ENCODE peak calls at places on chromosomes 1 and 21, in six cellular contexts. T, S, L, B, R and W are unnamed samples.

GRCh38 chr1:219185486-219186117 is 11.9 kb downstream of the LYPLAL1 start:
- DNase-seq in T (no peak), S (no peak), L (no peak), B (no peak), R (no peak), W (no peak)

GRCh38 chr1:117267232-117267774 is 56.6 kb upstream of the VTCN1 start:
- DNase-seq in T (no peak), S (no peak), L (no peak), B (no peak), R (no peak), W (no peak)

GRCh38 chr1:224458296-224458695 is 23.7 kb upstream of the WDR26 start:
- DNase-seq in T (no peak), S (no peak), L (no peak), B (no peak), R (no peak), W (no peak)

GRCh38 chr1:11653616-11654570 is at the start of gene FBXO2:
- DNase-seq in T (peak), S (peak), L (no peak), B (no peak), R (no peak), W (no peak)

GRCh38 chr1:228008391-228009115 is 1.8 kb downstream of the WNT3A start:
- DNase-seq in T (peak), S (no peak), L (no peak), B (peak), R (peak), W (no peak)

GRCh38 chr1:160767417-160768294 is 28.3 kb upstream of the LY9 start:
- DNase-seq in T (no peak), S (no peak), L (no peak), B (no peak), R (peak), W (no peak)

GRCh38 chr1:113874017-113874879 is 2.7 kb upstream of the PTPN22 start:
- DNase-seq in T (no peak), S (no peak), L (no peak), B (no peak), R (no peak), W (no peak)

GRCh38 chr1:152182431-152182830 is 23.4 kb upstream of the RPTN start:
- DNase-seq in T (no peak), S (no peak), L (no peak), B (no peak), R (no peak), W (no peak)

GRCh38 chr1:52631759-52632331 is 1.1 kb upstream of the SHISAL2A start:
- DNase-seq in T (no peak), S (no peak), L (no peak), B (no peak), R (peak), W (peak)

GRCh38 chr1:228341450-228341813 is 65.2 kb downstream of the TRIM11 start:
- DNase-seq in T (no peak), S (peak), L (peak), B (peak), R (no peak), W (peak)

GRCh38 chr1:117932576-117932975 is 3.0 kb downstream of the WDR3 start:
- DNase-seq in T (no peak), S (no peak), L (no peak), B (no peak), R (no peak), W (no peak)

GRCh38 chr1:77582905-77583304 is 99.6 kb downstream of the ZZZ3 start:
- DNase-seq in T (no peak), S (no peak), L (no peak), B (no peak), R (no peak), W (no peak)

GRCh38 chr1:192516776-192517297 is 58.7 kb upstream of the RGS1 start:
- DNase-seq in T (no peak), S (no peak), L (no peak), B (no peak), R (peak), W (peak)

GRCh38 chr21:35204850-35205564 is 155.9 kb upstream of the RUNX1 start:
- DNase-seq in T (peak), S (peak), L (peak), B (peak), R (no peak), W (no peak)

GRCh38 chr1:203667616-203668015 is 41.0 kb downstream of the ATP2B4 start:
- DNase-seq in T (no peak), S (no peak), L (no peak), B (peak), R (no peak), W (no peak)

GRCh38 chr1:167630568-167631385 is 745 bp downstream of the RCSD1 start:
- DNase-seq in T (no peak), S (no peak), L (no peak), B (no peak), R (no peak), W (peak)

GRCh38 chr1:9593492-9594465 is 5.1 kb downstream of the TMEM201 start:
- DNase-seq in T (peak), S (peak), L (peak), B (peak), R (no peak), W (peak)

GRCh38 chr1:15325375-15326085 is 78.5 kb downstream of the FHAD1 start:
- DNase-seq in T (peak), S (no peak), L (no peak), B (no peak), R (no peak), W (no peak)
- TF ChIP-seq CTCF in T (no peak), S (no peak), L (no peak), B (no peak), R (no peak), W (no peak)

GRCh38 chr1:13818926-13819325 is 118.9 kb downstream of the PRDM2 start:
- DNase-seq in T (peak), S (no peak), L (no peak), B (no peak), R (no peak), W (no peak)
- TF ChIP-seq CTCF in T (no peak), S (no peak), L (no peak), B (no peak), R (no peak), W (no peak)

GRCh38 chr1:164914208-164914607 is 355.2 kb downstream of the PBX1 start:
- DNase-seq in T (no peak), S (no peak), L (no peak), B (no peak), R (no peak), W (no peak)
- TF ChIP-seq CTCF in T (peak), S (peak), L (peak), B (peak), R (no peak), W (no peak)

GRCh38 chr1:43705334-43705733 is 2.0 kb upstream of the ST3GAL3 start:
- DNase-seq in T (no peak), S (no peak), L (no peak), B (no peak), R (no peak), W (no peak)
- TF ChIP-seq CTCF in T (no peak), S (no peak), L (no peak), B (no peak), R (no peak), W (no peak)

GRCh38 chr1:209107535-209107934 is 476.0 kb upstream of the CAMK1G start:
- DNase-seq in T (no peak), S (no peak), L (no peak), B (no peak), R (no peak), W (no peak)

GRCh38 chr1:209106237-209106741 is 477.2 kb upstream of the CAMK1G start:
- DNase-seq in T (no peak), S (no peak), L (peak), B (no peak), R (no peak), W (no peak)

GRCh38 chr1:209106861-209107260 is 476.7 kb upstream of the CAMK1G start:
- DNase-seq in T (no peak), S (no peak), L (no peak), B (no peak), R (no peak), W (no peak)

GRCh38 chr1:209105769-209106168 is 477.7 kb upstream of the CAMK1G start:
- DNase-seq in T (no peak), S (no peak), L (no peak), B (no peak), R (no peak), W (no peak)

GRCh38 chr1:209109001-209109785 is 474.3 kb upstream of the CAMK1G start:
- DNase-seq in T (no peak), S (no peak), L (no peak), B (no peak), R (no peak), W (no peak)
- TF ChIP-seq CTCF in T (no peak), S (no peak), L (no peak), B (no peak), R (no peak), W (no peak)

GRCh38 chr1:18324246-18324645 is 156.5 kb upstream of the KLHDC7A start:
- DNase-seq in T (no peak), S (no peak), L (no peak), B (no peak), R (no peak), W (no peak)
- TF ChIP-seq CTCF in T (peak), S (no peak), L (no peak), B (no peak), R (no peak), W (no peak)

GRCh38 chr1:33500547-33500946 is 28.1 kb downstream of the ZSCAN20 start:
- DNase-seq in T (no peak), S (no peak), L (no peak), B (no peak), R (no peak), W (no peak)
- TF ChIP-seq CTCF in T (no peak), S (no peak), L (no peak), B (no peak), R (no peak), W (no peak)

GRCh38 chr1:2514863-2515762 is 11.3 kb downstream of the PANK4 start:
- DNase-seq in T (no peak), S (no peak), L (no peak), B (no peak), R (no peak), W (no peak)
- TF ChIP-seq CTCF in T (no peak), S (no peak), L (no peak), B (no peak), R (no peak), W (no peak)